ENCODE peak calls at places on chromosome 12, in nine cellular contexts. One of them, this sample, is unnamed.

GRCh38 chr12:42873401-42873800 is 283.9 kb upstream of the PRICKLE1 start:
- DNase-seq in MM.1S: no peak
- DNase-seq in 8988T: no peak
- DNase-seq in mesendoderm: no peak
- DNase-seq in myocyte: no peak
- DNase-seq in HL-60: no peak
- DNase-seq in NCI-H460: no peak
- DNase-seq in AG10803: no peak
- DNase-seq in A549: peak
- DNase-seq in this sample: no peak

GRCh38 chr12:110533607-110534006 is 31.5 kb downstream of the RAD9B start:
- DNase-seq in 8988T: no peak
- DNase-seq in mesendoderm: peak
- DNase-seq in HL-60: no peak
- DNase-seq in MM.1S: no peak
- DNase-seq in AG10803: no peak
- DNase-seq in myocyte: no peak
- DNase-seq in A549: no peak
- DNase-seq in NCI-H460: no peak
- DNase-seq in this sample: peak

GRCh38 chr12:11482955-11483354 is 87.6 kb upstream of the PRB2 start:
- DNase-seq in NCI-H460: no peak
- DNase-seq in A549: no peak
- DNase-seq in HL-60: no peak
- DNase-seq in MM.1S: peak
- DNase-seq in AG10803: peak
- DNase-seq in mesendoderm: no peak
- DNase-seq in 8988T: no peak
- DNase-seq in myocyte: peak
- DNase-seq in this sample: no peak

GRCh38 chr12:20624718-20625117 is 70.4 kb upstream of the SLCO1C1 start:
- DNase-seq in 8988T: no peak
- DNase-seq in AG10803: peak
- DNase-seq in HL-60: no peak
- DNase-seq in MM.1S: no peak
- DNase-seq in NCI-H460: peak
- DNase-seq in A549: peak
- DNase-seq in mesendoderm: peak
- DNase-seq in myocyte: peak
- DNase-seq in this sample: no peak

GRCh38 chr12:30598889-30599288 is 96.8 kb downstream of the IPO8 start:
- DNase-seq in HL-60: no peak
- DNase-seq in MM.1S: no peak
- DNase-seq in A549: no peak
- DNase-seq in 8988T: no peak
- DNase-seq in myocyte: no peak
- DNase-seq in mesendoderm: no peak
- DNase-seq in AG10803: no peak
- DNase-seq in NCI-H460: no peak
- DNase-seq in this sample: no peak

GRCh38 chr12:70719672-70720420 is 82.6 kb upstream of the PTPRB start:
- DNase-seq in MM.1S: peak
- DNase-seq in HL-60: no peak
- DNase-seq in myocyte: peak
- DNase-seq in AG10803: peak
- DNase-seq in mesendoderm: peak
- DNase-seq in 8988T: no peak
- DNase-seq in NCI-H460: peak
- DNase-seq in A549: peak
- DNase-seq in this sample: peak

GRCh38 chr12:69570545-69571399 is 14.5 kb upstream of the CCT2 start:
- DNase-seq in AG10803: peak
- DNase-seq in 8988T: no peak
- DNase-seq in A549: peak
- DNase-seq in myocyte: peak
- DNase-seq in NCI-H460: peak
- DNase-seq in HL-60: no peak
- DNase-seq in mesendoderm: peak
- DNase-seq in MM.1S: peak
- DNase-seq in this sample: peak

GRCh38 chr12:110846615-110847566 is at the start of gene CCDC63:
- DNase-seq in AG10803: peak
- DNase-seq in 8988T: no peak
- DNase-seq in MM.1S: peak
- DNase-seq in mesendoderm: peak
- DNase-seq in A549: peak
- DNase-seq in NCI-H460: peak
- DNase-seq in myocyte: no peak
- DNase-seq in HL-60: peak
- DNase-seq in this sample: peak

GRCh38 chr12:26939953-26940352 is 1.7 kb downstream of the FGFR1OP2 start:
- DNase-seq in mesendoderm: no peak
- DNase-seq in myocyte: no peak
- DNase-seq in MM.1S: peak
- DNase-seq in HL-60: no peak
- DNase-seq in AG10803: no peak
- DNase-seq in A549: no peak
- DNase-seq in NCI-H460: no peak
- DNase-seq in 8988T: no peak
- DNase-seq in this sample: no peak